ENCODE peak calls at places on chromosomes 11 and 22, in five cellular contexts. J, K, X, N and W are unnamed samples. For H3K27me3 and H3K36me3, the result is how much of the 10 kb centered on the place peaks cover.

GRCh38 chr22:39314251-39314971 is 5.0 kb downstream of the RPL3 start:
- DNase-seq in J (no peak), K (peak), X (no peak), N (no peak), W (peak)

GRCh38 chr11:110345756-110346155 is 49.3 kb upstream of the RDX start:
- DNase-seq in J (no peak), K (no peak), X (no peak), N (no peak), W (no peak)

GRCh38 chr11:117200813-117201515 is 1.8 kb downstream of the TAGLN start:
- DNase-seq in J (no peak), K (peak), X (no peak), N (no peak), W (peak)

GRCh38 chr11:122780296-122780949 is 57.9 kb upstream of the CRTAM start:
- DNase-seq in J (no peak), K (no peak), X (no peak), N (no peak), W (no peak)

GRCh38 chr11:71927813-71928738 is at the start of gene XNDC1N:
- DNase-seq in J (no peak), K (peak), X (peak), N (peak), W (peak)

GRCh38 chr11:97702948-97703347 is 1313.1 kb downstream of the JRKL start:
- DNase-seq in J (no peak), K (no peak), X (no peak), N (no peak), W (no peak)

GRCh38 chr22:33380789-33381530 is 322.8 kb upstream of the SYN3 start:
- DNase-seq in J (no peak), K (no peak), X (no peak), N (no peak), W (no peak)

GRCh38 chr22:29798318-29798717 is 31.1 kb downstream of the UQCR10 start:
- DNase-seq in J (no peak), K (no peak), X (no peak), N (no peak), W (no peak)

GRCh38 chr22:30128511-30128910 is 48.2 kb downstream of the HORMAD2 start:
- DNase-seq in J (no peak), K (no peak), X (no peak), N (no peak), W (no peak)

GRCh38 chr22:26558246-26558895 is 31.6 kb downstream of the TPST2 start:
- DNase-seq in J (no peak), K (no peak), X (no peak), N (no peak), W (no peak)

GRCh38 chr22:40499187-40499753 is 128.9 kb downstream of the SGSM3 start:
- DNase-seq in J (no peak), K (no peak), X (no peak), N (no peak), W (no peak)

GRCh38 chr11:45400594-45400993 is 114.5 kb upstream of the SYT13 start:
- DNase-seq in J (no peak), K (no peak), X (no peak), N (no peak), W (no peak)

GRCh38 chr11:12122083-12122482 is 11.7 kb downstream of the MICAL2 start:
- DNase-seq in J (no peak), K (peak), X (no peak), N (no peak), W (peak)

GRCh38 chr11:45094958-45095690 is 51.3 kb upstream of the PRDM11 start:
- DNase-seq in J (no peak), K (peak), X (no peak), N (no peak), W (no peak)

GRCh38 chr11:68021167-68021787 is 9.2 kb upstream of the NDUFS8 start:
- DNase-seq in J (no peak), K (peak), X (no peak), N (no peak), W (peak)

GRCh38 chr22:36730176-36730858 is 26.8 kb upstream of the CACNG2 start:
- DNase-seq in J (no peak), K (peak), X (no peak), N (no peak), W (peak)

GRCh38 chr11:2383823-2384722 is 7.0 kb downstream of the CD81 start:
- DNase-seq in J (no peak), K (no peak), X (peak), N (no peak), W (peak)

GRCh38 chr11:44808053-44808753 is 81.4 kb downstream of the TSPAN18 start:
- DNase-seq in J (no peak), K (no peak), X (no peak), N (no peak), W (no peak)

GRCh38 chr11:93287434-93287833 is 43.1 kb upstream of the DEUP1 start:
- DNase-seq in J (no peak), K (no peak), X (no peak), N (no peak), W (no peak)

GRCh38 chr11:108278954-108279353 is 56.1 kb downstream of the ATM start:
- DNase-seq in J (no peak), K (no peak), X (no peak), N (no peak), W (no peak)

GRCh38 chr11:106917973-106918372 is 100.3 kb downstream of the GUCY1A2 start:
- DNase-seq in J (no peak), K (peak), X (no peak), N (peak), W (no peak)

GRCh38 chr11:46383404-46383758 is 1.9 kb downstream of the MDK start:
- DNase-seq in J (no peak), K (no peak), X (no peak), N (no peak), W (no peak)

GRCh38 chr11:6864436-6864835 is 1.6 kb downstream of the OR10A2 start:
- DNase-seq in J (no peak), K (no peak), X (no peak), N (no peak), W (no peak)

GRCh38 chr22:43829448-43829821 is 17.3 kb upstream of the EFCAB6 start:
- DNase-seq in J (no peak), K (no peak), X (no peak), N (no peak), W (peak)

GRCh38 chr22:48744967-48745841 is 1082.5 kb downstream of the BRD1 start:
- DNase-seq in J (no peak), K (no peak), X (no peak), N (no peak), W (peak)

GRCh38 chr11:117691206-117691490 is 105.9 kb downstream of the DSCAML1 start:
- DNase-seq in J (no peak), K (no peak), X (no peak), N (no peak), W (peak)

GRCh38 chr11:33703771-33704170 is 3.1 kb upstream of the C11orf91 start:
- DNase-seq in J (no peak), K (no peak), X (no peak), N (no peak), W (no peak)

GRCh38 chr11:85976525-85976924 is 92.4 kb downstream of the PICALM start:
- DNase-seq in J (no peak), K (no peak), X (no peak), N (no peak), W (no peak)

GRCh38 chr11:85974126-85974525 is 94.8 kb downstream of the PICALM start:
- DNase-seq in J (no peak), K (no peak), X (no peak), N (no peak), W (no peak)

GRCh38 chr11:85977751-85978160 is 91.1 kb downstream of the PICALM start:
- DNase-seq in J (no peak), K (no peak), X (no peak), N (no peak), W (no peak)
- H3K27me3 ChIP-seq in J (under half), K (under half), X (under half), N (under half), W (under half)

GRCh38 chr11:96259053-96259837 is 83.8 kb downstream of the MAML2 start:
- DNase-seq in J (no peak), K (no peak), X (no peak), N (no peak), W (no peak)
- H3K4me3 ChIP-seq in J (no peak), K (no peak), X (no peak), N (no peak), W (no peak)

DNA sequence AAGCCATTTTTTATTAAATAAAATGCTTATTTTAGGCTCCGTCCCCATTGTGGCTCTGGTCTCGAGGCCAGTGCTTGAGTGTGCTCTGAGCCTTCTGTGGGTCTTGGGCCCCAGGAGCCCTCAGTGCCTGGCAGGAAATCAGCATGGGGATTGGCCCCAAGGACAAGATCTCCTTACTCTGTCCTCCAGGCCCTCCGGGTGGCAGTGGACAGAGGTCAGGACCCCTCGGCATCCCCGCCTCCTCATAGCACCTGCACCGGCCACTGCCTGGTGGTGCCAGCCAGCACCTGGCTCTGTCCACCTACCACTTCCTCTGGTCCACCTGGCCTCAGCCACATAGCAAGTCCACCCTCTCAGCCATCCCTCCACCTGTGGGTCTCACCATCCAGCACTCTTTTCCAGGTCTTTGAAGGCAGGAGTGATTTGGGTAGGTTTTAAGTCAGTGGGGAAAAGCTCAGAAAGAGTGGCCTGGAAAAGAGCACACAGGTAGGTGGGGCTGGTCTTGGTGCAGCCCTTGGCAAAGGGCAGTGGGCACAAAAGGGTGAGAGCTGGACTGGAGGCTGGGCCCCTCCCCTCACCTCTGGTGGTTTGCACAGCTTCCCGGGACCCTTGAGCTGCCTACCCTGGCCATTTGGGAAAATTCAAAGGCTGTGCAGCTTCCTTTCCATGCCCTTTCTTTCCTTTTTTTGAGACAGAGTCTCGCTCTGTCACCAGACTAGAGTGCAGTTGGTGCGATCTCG is 3.5 kb downstream of the CLDN5 start:
- DNase-seq in J (no peak), K (peak), X (no peak), N (no peak), W (no peak)
- H3K36me3 ChIP-seq in J (under half), K (under half), X (under half), N (under half), W (under half)

DNA sequence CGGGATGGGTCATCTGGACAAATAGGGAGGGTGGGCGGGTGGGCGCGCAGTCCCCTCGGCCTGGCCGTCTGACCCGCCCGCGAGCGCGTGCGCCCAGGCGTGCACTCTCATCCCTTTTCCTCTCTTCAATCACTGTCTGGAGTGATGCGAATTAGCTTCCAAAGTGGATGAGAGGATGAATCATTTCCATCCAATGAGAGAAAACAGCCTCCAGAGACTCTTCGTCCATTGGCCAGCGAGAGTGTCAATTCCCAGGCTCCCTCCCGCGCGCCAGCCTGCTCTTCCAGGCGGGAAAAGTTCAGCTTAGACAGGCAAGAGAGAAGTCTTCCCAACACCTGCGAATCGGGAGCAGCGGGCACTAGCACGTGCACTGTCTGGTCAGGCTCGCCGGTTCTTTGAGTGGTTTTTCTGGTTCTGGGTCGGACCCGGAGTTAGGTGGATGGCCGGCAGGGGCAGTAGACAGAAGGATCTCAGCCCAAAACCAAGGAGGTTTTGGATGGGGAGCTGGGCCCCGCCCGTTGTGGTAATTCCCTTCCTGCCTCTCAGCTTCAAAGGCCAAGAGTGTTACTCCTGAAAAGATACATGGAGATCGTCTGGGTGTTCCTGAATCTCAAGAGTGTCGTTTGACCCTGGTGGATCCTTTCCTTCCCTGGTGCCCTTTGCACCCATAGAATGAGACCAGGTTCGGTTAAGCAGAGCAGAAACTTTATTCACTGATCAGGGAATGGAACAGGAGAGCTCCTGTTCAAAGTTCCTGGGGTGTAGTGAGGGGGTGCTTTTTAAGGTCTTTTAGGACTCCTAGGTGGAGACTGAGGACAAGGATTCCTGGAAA is 33.4 kb upstream of the GLYATL1 start:
- DNase-seq in J (no peak), K (peak), X (no peak), N (peak), W (peak)
- H3K27me3 ChIP-seq in J (under half), K (under half), X (under half), N (under half), W (under half)

DNA sequence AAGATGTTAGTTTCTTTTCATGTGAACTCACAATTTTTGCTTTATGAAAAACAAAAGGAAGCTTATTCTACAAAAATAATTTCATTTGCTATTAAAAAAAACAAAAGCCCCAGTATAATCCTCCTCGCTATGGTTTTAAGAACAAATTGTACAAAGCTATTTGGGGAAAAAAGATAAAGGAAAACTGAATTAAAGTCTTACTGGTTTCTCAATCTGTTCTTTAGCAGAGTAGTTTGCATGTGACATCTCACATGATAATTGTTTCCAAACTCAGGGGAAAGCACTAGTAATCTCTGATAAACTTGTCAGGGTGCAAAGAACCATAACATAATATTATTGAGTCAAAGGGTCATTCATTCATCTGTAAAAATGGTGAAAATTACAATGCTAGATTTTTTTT is 2.9 kb upstream of the DDI1 start:
- DNase-seq in J (no peak), K (no peak), X (no peak), N (no peak), W (no peak)
- H3K4me3 ChIP-seq in J (no peak), K (no peak), X (no peak), N (no peak), W (no peak)

DNA sequence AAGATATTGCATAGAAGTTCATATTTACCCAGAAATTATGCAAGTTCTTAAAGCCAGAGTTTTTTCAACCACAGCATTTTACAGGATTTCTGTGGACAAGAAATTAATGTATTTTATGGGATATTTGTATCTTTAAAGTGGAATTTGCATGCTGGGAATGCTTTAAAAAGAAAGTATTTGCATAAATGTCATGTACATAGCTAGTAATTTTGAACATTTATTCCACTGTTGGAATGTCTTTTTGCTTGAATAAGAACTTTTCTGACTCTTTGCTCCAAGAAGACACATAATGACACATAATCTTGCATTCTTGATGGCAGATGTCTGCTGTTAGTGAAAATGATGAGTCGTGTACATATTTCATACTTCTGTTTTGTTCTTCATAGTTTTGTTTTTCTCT is 66.6 kb downstream of the ATXN10 start:
- DNase-seq in J (no peak), K (no peak), X (no peak), N (no peak), W (no peak)
- H3K36me3 ChIP-seq in J (half or more), K (half or more), X (under half), N (half or more), W (under half)